ENCODE peak calls at places on chromosomes 5 and 9, in six cellular contexts. V is tibial artery, E is left ventricle myocardium inferior, O is PC-9, Z is heart left ventricle, J is AG09309. F is an unnamed sample.

GRCh38 chr5:126508251-126508961 is 85.2 kb downstream of the GRAMD2B start:
- DNase-seq in E (no peak), O (no peak), J (no peak), V (no peak), Z (no peak), F (no peak)

GRCh38 chr5:124193371-124193789 is 553.1 kb downstream of the ZNF608 start:
- DNase-seq in J (no peak), E (no peak), O (no peak), Z (no peak), V (no peak), F (no peak)

GRCh38 chr9:137970686-137971476 is 93.3 kb downstream of the CACNA1B start:
- DNase-seq in O (no peak), V (peak), J (no peak), Z (no peak), E (no peak), F (peak)

GRCh38 chr5:39064450-39064849 is 9.7 kb downstream of the RICTOR start:
- DNase-seq in V (no peak), O (no peak), Z (no peak), E (no peak), J (no peak), F (no peak)

GRCh38 chr5:122263352-122264030 is 48.5 kb upstream of the SNCAIP start:
- DNase-seq in V (no peak), J (no peak), Z (no peak), O (no peak), E (no peak), F (no peak)

GRCh38 chr5:149724884-149725283 is 5.2 kb upstream of the PPARGC1B start:
- DNase-seq in O (no peak), V (no peak), E (no peak), Z (no peak), J (no peak), F (no peak)

GRCh38 chr5:80210014-80210413 is 45.8 kb downstream of the SERINC5 start:
- DNase-seq in O (no peak), E (no peak), J (no peak), Z (no peak), V (no peak), F (no peak)

GRCh38 chr9:37452611-37453010 is 12.6 kb downstream of the ZBTB5 start:
- DNase-seq in J (no peak), Z (no peak), V (no peak), E (no peak), O (no peak), F (no peak)

GRCh38 chr9:18905883-18906649 is 126.9 kb downstream of the SAXO1 start:
- DNase-seq in E (no peak), O (no peak), Z (no peak), V (no peak), J (no peak), F (no peak)

GRCh38 chr5:144335561-144335960 is 164.9 kb downstream of the KCTD16 start:
- DNase-seq in O (no peak), Z (no peak), E (no peak), V (no peak), J (no peak), F (no peak)

GRCh38 chr9:4353236-4353635 is 53.4 kb upstream of the GLIS3 start:
- DNase-seq in E (no peak), Z (no peak), V (no peak), J (no peak), O (no peak), F (no peak)

GRCh38 chr5:171599396-171599795 is 179.9 kb downstream of the FGF18 start:
- DNase-seq in O (no peak), J (no peak), E (peak), V (no peak), Z (no peak), F (no peak)

GRCh38 chr9:116238225-116238624 is 84.6 kb downstream of the PAPPA start:
- DNase-seq in V (no peak), O (no peak), J (peak), E (no peak), Z (no peak), F (no peak)

GRCh38 chr9:109791003-109791677 is 11.1 kb downstream of the PALM2AKAP2 start:
- DNase-seq in E (no peak), O (no peak), Z (no peak), V (no peak), J (no peak), F (no peak)

GRCh38 chr5:59393585-59394289 is 499.8 kb downstream of the PDE4D start:
- DNase-seq in E (no peak), O (no peak), J (no peak), Z (no peak), V (no peak), F (no peak)

GRCh38 chr9:34545497-34545896 is 22.7 kb upstream of the ENHO start:
- DNase-seq in V (no peak), O (no peak), J (no peak), E (no peak), Z (no peak), F (no peak)

GRCh38 chr9:94534901-94535300 is 20.0 kb upstream of the PCAT7 start:
- DNase-seq in O (no peak), E (no peak), J (no peak), Z (no peak), V (no peak), F (no peak)

GRCh38 chr5:72604111-72604792 is 97.0 kb upstream of the ZNF366 start:
- DNase-seq in V (no peak), Z (no peak), E (no peak), J (no peak), O (no peak), F (no peak)

GRCh38 chr5:16061163-16061562 is 118.4 kb downstream of the MARCHF11 start:
- DNase-seq in J (no peak), V (no peak), Z (no peak), O (no peak), E (no peak), F (no peak)

GRCh38 chr9:131180454-131180853 is 55.1 kb downstream of the NUP214 start:
- DNase-seq in V (no peak), Z (no peak), O (no peak), E (no peak), J (peak), F (no peak)

GRCh38 chr5:111461261-111461671 is 51.1 kb downstream of the STARD4 start:
- DNase-seq in Z (no peak), J (no peak), O (no peak), E (no peak), V (no peak), F (no peak)

GRCh38 chr5:134577022-134577795 is 51.7 kb downstream of the JADE2 start:
- DNase-seq in E (no peak), V (no peak), J (no peak), Z (no peak), O (no peak), F (no peak)

GRCh38 chr9:96048116-96048953 is 172.8 kb downstream of the ERCC6L2 start:
- DNase-seq in E (no peak), J (no peak), O (no peak), V (no peak), Z (peak), F (no peak)

GRCh38 chr5:7910738-7911428 is 41.9 kb downstream of the MTRR start:
- DNase-seq in E (no peak), O (no peak), V (no peak), J (no peak), Z (no peak), F (no peak)

GRCh38 chr5:131382407-131383395 is 118.8 kb downstream of the CDC42SE2 start:
- DNase-seq in J (no peak), E (no peak), Z (no peak), O (peak), V (no peak), F (no peak)

GRCh38 chr9:96107436-96107835 is 194.5 kb downstream of the HSD17B3 start:
- DNase-seq in J (no peak), O (no peak), V (no peak), Z (no peak), E (no peak), F (no peak)

GRCh38 chr9:121651295-121652036 is at the start of gene DAB2IP:
- DNase-seq in V (peak), E (peak), J (no peak), Z (peak), O (no peak), F (no peak)

DNA sequence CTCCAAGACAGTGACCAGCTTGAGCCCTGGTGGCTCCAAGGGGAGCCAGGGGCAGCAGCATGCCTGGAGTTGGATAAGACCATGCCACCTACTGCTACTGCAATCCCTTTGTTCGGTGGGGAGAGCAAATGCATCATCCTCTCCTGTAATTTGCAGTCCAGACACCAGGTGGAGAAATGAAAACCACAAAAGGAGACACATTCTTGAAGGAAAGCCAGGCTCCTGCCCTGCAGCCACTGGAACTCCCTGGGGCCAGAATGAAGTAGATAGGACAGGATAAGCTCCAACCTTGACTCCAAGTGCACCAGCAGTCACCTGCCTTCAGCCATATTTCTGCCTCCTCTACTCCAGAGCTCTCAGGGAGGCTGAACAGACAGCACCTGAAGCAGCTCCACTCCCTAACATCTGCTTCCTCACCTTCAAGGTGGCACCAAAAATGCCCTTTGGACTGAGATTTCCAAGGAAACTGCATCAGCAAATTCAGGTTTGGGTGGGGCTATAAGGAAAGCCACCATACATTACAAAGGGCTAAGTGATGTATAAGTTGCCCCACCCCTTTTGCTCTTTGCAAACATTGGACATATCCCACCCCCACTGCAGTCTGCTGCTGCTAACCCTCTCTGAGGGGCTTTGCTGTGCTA is 65.0 kb upstream of the IQGAP2 start:
- DNase-seq in E (no peak), J (no peak), Z (no peak), O (peak), V (no peak), F (no peak)
- H3K4me3 ChIP-seq in E (no peak), J (no peak), Z (no peak), O (no peak), V (no peak), F (no peak)

DNA sequence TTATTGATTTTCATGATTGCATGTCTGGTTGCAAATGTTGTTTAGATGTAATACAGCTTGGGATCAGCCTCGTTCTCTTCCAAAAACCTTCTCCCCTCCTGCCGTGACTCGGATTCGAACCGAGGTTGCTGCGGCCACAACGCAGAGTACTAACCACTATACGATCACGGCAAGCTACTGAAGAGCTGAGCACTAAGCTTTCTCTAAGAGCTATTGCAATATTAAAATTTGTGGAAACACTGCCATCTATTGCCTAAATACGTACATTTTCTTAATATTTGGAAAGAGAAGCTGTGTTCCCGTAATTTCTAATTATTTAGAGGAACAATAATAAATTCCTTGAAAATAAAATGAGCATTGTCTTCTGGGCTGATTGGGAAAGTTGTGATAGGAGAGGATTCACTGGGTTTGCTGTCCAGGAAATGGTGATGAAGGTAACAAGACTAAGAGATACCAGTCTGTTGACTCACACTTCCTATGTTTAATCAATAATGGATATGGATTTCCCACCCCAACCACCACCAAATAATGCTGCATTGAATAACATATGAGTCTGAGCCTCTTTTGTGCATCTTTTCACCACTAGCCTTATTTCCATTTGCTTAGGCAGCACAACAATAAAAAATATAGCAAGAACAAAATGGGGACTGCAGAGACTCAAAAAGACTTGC is 120.0 kb upstream of the NFIB start:
- DNase-seq in J (no peak), E (no peak), V (no peak), O (peak), Z (peak), F (no peak)
- TF ChIP-seq CTCF in J (no peak), E (peak), V (peak), O (peak), Z (no peak), F (no peak)

DNA sequence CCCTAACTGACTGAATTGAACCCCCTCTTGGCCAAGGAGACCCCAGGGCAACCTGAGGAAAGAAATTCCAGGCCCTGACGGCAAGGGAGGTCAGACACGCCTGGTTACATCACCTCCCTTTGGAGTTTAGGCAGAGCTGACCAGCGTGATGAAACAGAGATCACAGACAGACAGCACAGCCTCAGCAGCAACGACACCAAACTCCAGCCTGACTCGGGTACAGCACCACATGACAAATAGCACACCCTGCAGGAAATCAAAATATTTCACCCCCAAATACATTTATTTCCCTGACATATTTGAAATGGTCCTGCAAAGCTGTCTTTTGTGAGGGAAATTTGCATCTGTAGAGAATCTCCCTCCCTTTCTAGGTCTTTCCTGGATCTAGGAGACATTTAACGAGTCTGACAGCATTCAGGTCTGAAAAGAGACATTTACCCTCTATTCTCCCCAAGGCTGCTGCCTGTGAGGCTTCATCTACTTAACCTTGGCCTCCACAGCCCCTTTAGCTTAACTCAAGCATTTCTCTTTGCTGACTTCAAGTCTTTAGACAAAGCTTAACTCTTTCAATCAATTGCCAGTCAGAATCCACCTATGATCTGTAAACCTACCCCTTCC is 2.6 kb downstream of the QSOX2 start:
- DNase-seq in E (no peak), O (no peak), V (no peak), Z (no peak), J (no peak), F (no peak)
- H3K4me3 ChIP-seq in E (no peak), O (no peak), V (no peak), Z (no peak), J (no peak), F (no peak)

DNA sequence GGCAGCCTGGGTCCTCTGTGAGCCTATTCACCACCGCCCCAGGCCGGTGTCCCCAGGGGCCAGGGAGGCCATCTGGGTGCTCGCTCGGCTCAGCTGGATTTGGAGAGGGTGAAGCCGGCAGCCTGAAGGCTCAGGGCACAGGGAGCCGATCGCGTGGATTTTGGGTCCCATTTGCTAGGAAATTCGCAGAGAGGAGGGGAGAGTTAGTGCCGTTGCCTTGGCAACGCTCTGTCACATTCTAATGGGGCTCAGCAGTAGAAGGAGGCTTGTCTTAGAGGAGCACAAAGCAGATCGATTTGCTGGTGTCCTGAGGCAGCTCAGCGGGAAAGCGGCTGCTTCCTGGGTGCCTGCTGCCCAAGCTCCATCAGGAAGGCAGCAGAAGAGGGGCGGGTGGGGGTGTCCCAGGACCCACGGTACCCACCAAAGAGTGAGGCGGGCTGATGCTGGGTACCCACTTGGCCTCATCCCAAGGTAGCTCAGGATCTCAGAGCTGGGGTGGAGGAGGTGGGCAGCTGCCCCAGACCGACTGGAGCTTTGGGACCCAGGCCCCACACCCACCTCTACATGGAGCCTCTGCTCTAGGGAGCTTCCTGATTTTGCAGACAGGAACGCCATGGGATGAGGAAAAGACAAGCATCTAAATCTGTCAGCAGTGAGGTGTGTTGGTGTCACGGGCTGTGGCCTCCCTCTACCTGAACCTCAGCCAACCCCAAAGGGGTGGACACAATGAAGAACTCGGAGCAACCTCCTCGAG is 17.1 kb upstream of the OLFM1 start:
- DNase-seq in V (no peak), J (no peak), O (no peak), E (no peak), Z (no peak), F (peak)
- TF ChIP-seq CTCF in V (no peak), J (no peak), O (no peak), E (no peak), Z (no peak), F (no peak)

GRCh38 chr9:75893096-75893495 is 2.6 kb downstream of the PCSK5 start:
- DNase-seq in O (peak), E (no peak), J (no peak), V (no peak), Z (no peak), F (no peak)
- H3K4me3 ChIP-seq in O (peak), E (peak), J (no peak), V (peak), Z (peak), F (peak)

GRCh38 chr9:15693701-15694100 is 140.9 kb downstream of the CCDC171 start:
- DNase-seq in V (no peak), O (no peak), J (no peak), E (no peak), Z (no peak), F (no peak)
- TF ChIP-seq CTCF in V (no peak), O (no peak), J (no peak), E (no peak), Z (no peak), F (no peak)

GRCh38 chr5:147452137-147452838 is 57.6 kb downstream of the DPYSL3 start:
- DNase-seq in J (no peak), O (no peak), Z (no peak), V (no peak), E (no peak), F (no peak)
- H3K4me3 ChIP-seq in J (peak), O (no peak), Z (peak), V (peak), E (peak), F (peak)

F was measured in lower lobe of right lung.